ENCODE peak calls at places on chromosomes 1 and 21, in seven cellular contexts. Y is fibroblast of lung, C is bronchial epithelial cell, Q is Caco-2, A is HL-60, E is GM12864, G is kidney. P is an unnamed sample.

GRCh38 chr1:196661345-196661744 is 9.5 kb downstream of the CFH start:
- DNase-seq in Y (no peak), E (no peak), G (no peak), C (no peak), Q (no peak), A (no peak), P (no peak)

GRCh38 chr1:108719654-108720435 is 7.1 kb downstream of the FNDC7 start:
- DNase-seq in A (no peak), Y (peak; percentile 90), G (no peak), Q (no peak), E (no peak), C (peak; percentile 87), P (no peak)

GRCh38 chr1:22139066-22139594 is 3.8 kb downstream of the WNT4 start:
- DNase-seq in Q (no peak), C (no peak), E (no peak), A (no peak), G (no peak), Y (no peak), P (no peak)

GRCh38 chr1:191025896-191026642 is 548.4 kb upstream of the BRINP3 start:
- DNase-seq in G (peak; percentile 56), A (no peak), C (no peak), E (no peak), Y (no peak), Q (no peak), P (peak; percentile 37)

GRCh38 chr1:84705503-84705902 is 15.2 kb upstream of the SSX2IP start:
- DNase-seq in G (no peak), E (no peak), A (no peak), Q (no peak), C (no peak), Y (no peak), P (no peak)

GRCh38 chr1:12636098-12636950 is 7.6 kb upstream of the AADACL4 start:
- DNase-seq in C (no peak), G (no peak), Q (peak; percentile 16), Y (peak; percentile 72), E (no peak), A (no peak), P (no peak)

GRCh38 chr1:154852845-154853244 is 17.2 kb downstream of the KCNN3 start:
- DNase-seq in Y (no peak), C (no peak), A (no peak), E (no peak), Q (no peak), G (no peak), P (no peak)

GRCh38 chr1:82597620-82598019 is 796.9 kb downstream of the ADGRL2 start:
- DNase-seq in A (no peak), C (no peak), Y (peak; percentile 55), G (no peak), E (no peak), Q (no peak), P (no peak)

GRCh38 chr1:206946261-206946660 is at the start of gene PIGR:
- DNase-seq in Y (no peak), G (peak; percentile 82), Q (no peak), E (no peak), C (no peak), A (no peak), P (no peak)

GRCh38 chr1:110383311-110383990 is 7.4 kb downstream of the SLC16A4 start:
- DNase-seq in E (no peak), A (peak; percentile 34), Y (no peak), C (peak; percentile 29), Q (no peak), G (no peak), P (no peak)

GRCh38 chr1:226717256-226717909 is 21.7 kb downstream of the ITPKB start:
- DNase-seq in Q (no peak), E (no peak), G (no peak), Y (peak; percentile 25), C (no peak), A (peak; percentile 93), P (peak; percentile 84)

GRCh38 chr1:32464191-32464715 is 619 bp upstream of the ZBTB8B start:
- DNase-seq in A (no peak), Q (no peak), E (no peak), Y (peak; percentile 27), G (no peak), C (peak; percentile 35), P (no peak)

GRCh38 chr1:80153762-80154555 is 1147.4 kb upstream of the ADGRL4 start:
- DNase-seq in A (no peak), G (no peak), C (peak; percentile 9), Q (no peak), E (no peak), Y (peak; percentile 46), P (no peak)

GRCh38 chr1:80158266-80158665 is 1151.7 kb upstream of the ADGRL4 start:
- DNase-seq in C (no peak), Y (no peak), G (no peak), Q (no peak), A (no peak), E (no peak), P (no peak)

GRCh38 chr1:80158771-80159170 is 1152.2 kb upstream of the ADGRL4 start:
- DNase-seq in E (no peak), Q (no peak), G (no peak), A (no peak), Y (no peak), C (no peak), P (no peak)

GRCh38 chr1:80155371-80155770 is 1148.8 kb upstream of the ADGRL4 start:
- DNase-seq in E (no peak), A (no peak), Y (no peak), C (peak; percentile 25), Q (peak; percentile 1), G (no peak), P (no peak)
- TF ChIP-seq CTCF in E (no peak), A (no peak), Y (peak; percentile 27), C (peak; percentile 23), Q (no peak), G (no peak), P (no peak)

DNA sequence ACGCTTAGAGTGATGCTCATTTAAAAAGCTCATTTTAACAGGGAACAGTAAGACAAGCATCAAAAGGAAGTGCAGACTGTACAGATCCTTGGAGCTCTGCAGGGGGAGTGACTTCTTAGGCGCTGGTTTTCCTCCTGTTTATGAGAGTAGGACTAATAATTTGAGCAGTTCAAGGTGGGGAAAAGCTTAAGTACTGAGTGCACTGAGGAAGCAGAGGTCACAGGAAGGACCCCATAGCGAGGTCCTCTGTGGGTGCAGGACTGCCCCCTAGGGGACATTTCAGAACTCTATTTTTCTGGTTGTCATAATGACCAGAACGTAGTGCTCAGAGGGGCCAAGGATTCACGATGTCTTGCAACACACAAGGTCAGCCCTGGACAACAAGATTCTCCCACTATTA is 112.1 kb downstream of the HLCS start:
- DNase-seq in A (peak; percentile 14), Y (no peak), C (peak; percentile 28), Q (peak; percentile 66), E (no peak), G (no peak), P (no peak)
- TF ChIP-seq CTCF in A (peak; percentile 27), Y (peak; percentile 64), C (peak; percentile 65), Q (peak; percentile 82), E (peak; percentile 73), G (peak; percentile 43), P (peak; percentile 58)

DNA sequence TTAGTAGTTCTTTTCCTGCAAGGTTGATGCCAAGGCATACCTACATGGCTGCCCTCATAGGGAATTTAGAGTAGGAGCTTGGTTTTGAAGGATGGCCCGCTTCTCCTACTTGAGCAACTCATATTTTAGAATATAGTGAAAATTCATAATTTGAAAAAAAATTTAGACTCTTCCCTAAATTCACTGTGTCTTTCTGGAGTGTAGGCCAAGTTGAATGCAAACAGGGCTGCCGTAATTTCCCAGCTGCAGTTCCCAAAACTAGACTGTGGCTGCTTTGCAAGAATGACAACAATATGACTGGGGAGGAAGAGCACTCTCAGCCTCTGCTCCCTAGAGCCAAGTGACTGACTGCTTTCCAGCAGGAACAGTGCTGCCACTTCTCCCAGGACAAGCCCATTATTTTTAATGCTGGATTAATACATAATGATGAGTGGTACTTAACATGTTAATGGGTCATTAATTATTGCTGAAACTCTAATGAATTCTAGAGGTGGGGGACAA is 209.0 kb downstream of the RHOU start:
- DNase-seq in Q (no peak), E (no peak), A (no peak), C (no peak), G (no peak), Y (no peak), P (no peak)
- TF ChIP-seq CTCF in Q (no peak), E (no peak), A (no peak), C (no peak), G (no peak), Y (no peak), P (no peak)

DNA sequence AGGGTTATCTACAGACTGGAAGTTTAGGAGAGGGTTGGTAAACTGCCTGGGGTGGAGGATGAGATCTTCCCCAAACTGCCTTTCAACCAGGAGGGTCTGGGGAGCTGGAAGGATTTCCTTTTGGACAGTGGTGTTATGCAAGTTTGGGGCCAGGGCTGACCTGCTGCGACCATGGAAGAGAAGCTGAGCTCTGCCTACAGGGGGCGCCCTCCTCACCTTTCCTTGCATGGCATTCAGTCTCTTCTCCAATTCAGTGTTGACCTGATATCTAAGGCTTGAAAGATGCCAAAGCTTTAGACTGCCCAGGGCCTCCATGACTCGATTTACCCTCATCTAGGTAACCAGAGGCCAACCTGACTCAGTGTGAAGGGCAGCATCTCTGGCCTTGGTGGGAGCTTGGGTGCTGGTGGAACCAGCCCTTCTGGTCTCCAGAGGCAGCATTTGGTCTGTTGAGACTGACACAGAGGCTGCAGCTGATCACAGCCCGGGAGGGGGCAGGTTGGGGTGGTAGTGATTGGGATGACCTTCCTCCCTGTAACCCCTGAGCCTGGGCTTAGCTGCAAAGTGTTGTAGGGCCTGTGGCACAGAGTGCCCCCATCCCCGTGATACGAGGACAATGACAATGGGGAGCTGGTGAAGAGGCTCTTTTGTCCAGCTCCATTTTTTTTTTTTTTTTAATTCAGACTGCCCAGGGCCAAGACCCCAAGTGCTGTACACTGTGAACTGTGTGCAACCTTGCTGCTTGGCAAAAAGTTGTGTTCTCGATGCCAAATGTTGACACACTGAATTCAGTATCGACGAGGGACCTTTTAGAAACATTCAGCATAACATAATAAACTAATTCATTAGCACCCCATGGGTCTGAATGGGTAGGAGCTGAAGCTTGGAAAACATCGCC is 169.9 kb downstream of the GRIK3 start:
- DNase-seq in A (peak; percentile 9), G (peak; percentile 18), Q (no peak), C (no peak), E (no peak), Y (no peak), P (no peak)
- TF ChIP-seq CTCF in A (peak; percentile 45), G (no peak), Q (peak; percentile 21), C (peak; percentile 26), E (peak; percentile 83), Y (peak; percentile 6), P (peak; percentile 58)

DNA sequence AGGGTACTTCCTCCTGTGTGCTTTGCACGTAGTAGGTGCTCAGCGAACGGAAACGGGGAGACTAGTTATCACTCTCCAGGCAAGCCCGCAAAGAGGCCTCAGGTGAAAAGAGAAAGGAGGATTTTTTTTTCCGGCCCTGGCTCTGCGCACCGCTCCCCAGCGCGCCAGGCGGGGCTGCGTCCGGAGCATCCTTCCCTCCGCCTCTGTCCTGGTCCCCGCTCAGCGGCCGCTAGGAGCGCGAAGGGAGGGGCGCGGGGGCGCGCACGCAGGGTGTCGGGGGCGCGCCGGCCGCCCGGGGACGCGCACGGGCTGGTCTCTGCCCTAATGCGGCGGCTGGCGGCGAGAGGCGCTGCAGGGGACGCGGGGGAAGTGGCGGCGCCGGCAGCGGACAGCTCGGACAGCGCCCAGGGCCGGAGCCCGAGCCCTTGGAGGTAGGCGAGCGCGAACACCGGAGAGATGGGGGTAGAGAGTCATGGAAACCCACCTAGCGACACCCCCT is 42.3 kb upstream of the NFASC start:
- DNase-seq in G (peak; percentile 89), Y (peak; percentile 67), C (no peak), A (peak; percentile 13), E (no peak), Q (peak; percentile 77), P (no peak)
- TF ChIP-seq CTCF in G (peak; percentile 20), Y (no peak), C (no peak), A (no peak), E (no peak), Q (no peak), P (no peak)